ENCODE peak calls at places on chromosomes 13 and 19, in four cellular contexts. P is aorta, L is tibial nerve, T is right lobe of liver. N is an unnamed sample.
A peak's percentile ranks its signal among the peaks of the same experiment; 100 is the strongest.

GRCh38 chr13:45370922-45371406 is 30.0 kb upstream of the TPT1 start:
- DNase-seq in L (peak; percentile 40), T (peak; percentile 73), P (peak; percentile 90), N (peak; percentile 78)

GRCh38 chr19:8323781-8324185 is 2.5 kb downstream of the RPS28 start:
- DNase-seq in T (no peak), L (no peak), P (no peak), N (no peak)

GRCh38 chr19:485122-485521 is 11.2 kb upstream of the MADCAM1 start:
- DNase-seq in L (no peak), T (no peak), P (no peak), N (no peak)

GRCh38 chr19:50418186-50419021 is at the start of gene SPIB:
- DNase-seq in T (no peak), L (no peak), P (no peak), N (no peak)

GRCh38 chr13:26679945-26680516 is 80.6 kb downstream of the GPR12 start:
- DNase-seq in L (no peak), P (no peak), T (no peak), N (no peak)

GRCh38 chr13:28532226-28533048 is 37.5 kb upstream of the FLT1 start:
- DNase-seq in L (no peak), T (peak; percentile 66), P (peak; percentile 78), N (no peak)

GRCh38 chr13:45352031-45352430 is 11.0 kb upstream of the TPT1 start:
- DNase-seq in P (no peak), L (no peak), T (no peak), N (no peak)

GRCh38 chr19:42480335-42481095 is 37.8 kb upstream of the CXCL17 start:
- DNase-seq in P (no peak), T (no peak), L (no peak), N (no peak)

GRCh38 chr19:9009431-9009830 is 778 bp downstream of the MUC16 start:
- DNase-seq in L (no peak), T (no peak), P (no peak), N (no peak)

GRCh38 chr19:45780146-45780447 is 2.2 kb downstream of the DMPK start:
- DNase-seq in T (no peak), P (no peak), L (no peak), N (no peak)

GRCh38 chr13:52127783-52128702 is 830 bp downstream of the NEK5 start:
- DNase-seq in L (peak; percentile 73), T (no peak), P (peak; percentile 78), N (no peak)

DNA sequence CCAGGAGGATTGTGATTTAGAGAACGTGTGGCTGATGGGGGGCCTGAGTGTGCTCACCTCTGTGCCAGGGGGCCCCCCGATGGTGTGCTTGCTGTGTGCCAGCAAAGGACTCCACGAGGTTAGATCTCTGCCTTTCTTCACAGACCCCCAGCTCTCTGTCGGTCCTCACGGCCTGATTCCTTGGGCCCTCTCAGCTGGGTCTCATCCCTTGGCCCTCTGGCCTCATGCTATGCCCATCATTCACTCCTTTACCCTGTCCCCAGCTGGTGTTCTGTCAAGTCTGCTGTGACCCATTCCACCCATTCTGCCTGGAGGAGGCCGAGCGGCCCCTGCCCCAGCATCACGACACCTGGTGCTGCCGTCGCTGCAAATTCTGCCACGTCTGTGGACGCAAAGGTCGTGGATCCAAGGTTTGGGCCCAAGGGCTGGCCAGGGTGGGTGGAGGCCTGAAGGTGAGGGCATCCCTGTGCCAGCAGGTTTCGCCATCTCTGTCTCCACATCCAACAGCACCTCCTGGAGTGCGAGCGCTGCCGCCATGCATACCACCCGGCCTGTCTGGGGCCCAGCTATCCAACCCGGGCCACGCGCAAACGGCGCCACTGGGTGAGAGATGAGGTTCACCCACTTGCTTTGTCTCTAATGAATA is 7.5 kb downstream of the KMT2B start:
- DNase-seq in P (no peak), L (no peak), T (no peak), N (no peak)
- H3K36me3 ChIP-seq in P (no peaks in the 10 kb centered on the region), L (peaks cover 100% of the 10 kb centered on the region), T (peaks cover 80% of the 10 kb centered on the region), N (peaks cover 94% of the 10 kb centered on the region)

GRCh38 chr13:33275916-33276315 is 9.6 kb downstream of the STARD13 start:
- DNase-seq in P (no peak), T (no peak), L (no peak), N (no peak)

GRCh38 chr13:33270906-33271538 is 14.5 kb downstream of the STARD13 start:
- DNase-seq in L (no peak), P (no peak), T (no peak), N (no peak)

GRCh38 chr13:33274264-33274663 is 11.3 kb downstream of the STARD13 start:
- DNase-seq in L (no peak), P (no peak), T (no peak), N (no peak)

GRCh38 chr13:33272531-33273124 is 12.9 kb downstream of the STARD13 start:
- DNase-seq in T (no peak), P (no peak), L (no peak), N (no peak)

GRCh38 chr13:33271759-33272158 is 13.8 kb downstream of the STARD13 start:
- DNase-seq in P (no peak), L (no peak), T (no peak), N (no peak)
- H3K9me3 ChIP-seq in P (no peaks in the 10 kb centered on the region), L (no peaks in the 10 kb centered on the region), T (no peaks in the 10 kb centered on the region), N (no peaks in the 10 kb centered on the region)

DNA sequence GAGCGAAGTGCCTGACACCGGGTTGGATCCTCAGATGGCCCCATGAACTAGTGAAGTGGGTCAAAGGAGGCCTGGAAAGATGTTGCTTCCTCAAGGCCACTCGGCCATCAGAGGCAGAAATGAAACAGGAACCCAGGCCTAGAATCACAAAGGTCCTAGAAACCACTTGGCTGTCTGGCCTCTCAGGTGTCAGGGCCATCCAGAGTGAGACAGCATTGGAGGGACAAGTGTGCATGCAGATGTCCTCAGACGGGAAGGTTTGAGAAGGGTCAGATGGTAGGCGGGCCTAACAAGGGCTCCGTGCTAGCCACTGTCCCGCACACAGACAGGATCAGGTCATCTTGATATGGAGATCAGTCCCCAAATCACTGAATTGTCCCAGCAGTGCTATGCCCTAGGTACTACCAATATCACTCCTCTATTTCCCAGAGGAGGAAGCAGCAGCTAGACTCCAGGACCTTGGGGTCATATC is 14.3 kb downstream of the CCDC97 start:
- DNase-seq in P (no peak), L (no peak), T (no peak), N (no peak)
- H3K4me1 ChIP-seq in P (no peaks in the 10 kb centered on the region), L (peaks cover 80% of the 10 kb centered on the region), T (no peaks in the 10 kb centered on the region), N (peaks cover 7% of the 10 kb centered on the region)

GRCh38 chr19:2195361-2195760 is 31.6 kb downstream of the DOT1L start:
- DNase-seq in T (no peak), L (no peak), P (no peak), N (no peak)
- H3K36me3 ChIP-seq in T (peaks cover 13% of the 10 kb centered on the region), L (peaks cover 89% of the 10 kb centered on the region), P (no peaks in the 10 kb centered on the region), N (peaks cover 63% of the 10 kb centered on the region)

GRCh38 chr19:52095172-52096014 is at the start of gene ZNF841:
- DNase-seq in T (peak; percentile 93), L (peak; percentile 90), P (peak; percentile 99), N (peak; percentile 94)

GRCh38 chr19:52102782-52103181 is 7.2 kb upstream of the ZNF841 start:
- DNase-seq in P (no peak), T (no peak), L (no peak), N (no peak)

GRCh38 chr19:52094526-52094925 is 1.0 kb downstream of the ZNF841 start:
- DNase-seq in T (no peak), P (no peak), L (no peak), N (no peak)

GRCh38 chr19:52102163-52102562 is 6.6 kb upstream of the ZNF841 start:
- DNase-seq in P (no peak), T (no peak), L (no peak), N (no peak)

GRCh38 chr19:52099497-52100138 is 4.1 kb upstream of the ZNF841 start:
- DNase-seq in T (no peak), L (no peak), P (no peak), N (no peak)
- H3K9me3 ChIP-seq in T (peaks cover 10% of the 10 kb centered on the region), L (no peaks in the 10 kb centered on the region), P (peaks cover 7% of the 10 kb centered on the region), N (no peaks in the 10 kb centered on the region)

GRCh38 chr13:62611343-62611742 is 1195.7 kb upstream of the PCDH20 start:
- DNase-seq in L (no peak), T (no peak), P (no peak), N (no peak)

DNA sequence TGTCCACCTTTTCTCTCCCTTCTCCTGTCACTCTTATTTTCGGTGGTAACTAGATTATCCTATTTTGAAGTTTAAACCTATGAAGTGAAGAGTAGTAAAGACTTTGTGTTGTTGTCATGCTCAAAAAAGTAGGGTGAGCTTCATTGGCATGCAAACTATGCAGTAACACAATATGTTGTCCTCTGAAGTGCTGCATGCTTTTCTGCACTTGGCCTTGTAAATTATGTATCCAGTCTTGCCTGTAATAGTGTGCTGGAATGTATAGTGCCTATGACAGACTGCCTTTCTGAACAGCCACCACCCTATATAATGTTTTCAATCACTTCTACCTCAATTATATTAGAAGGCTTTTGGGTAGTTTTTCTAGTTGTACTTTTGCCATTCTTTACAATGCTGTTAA is 1198.2 kb upstream of the PCDH20 start:
- DNase-seq in T (no peak), P (no peak), L (no peak), N (no peak)
- H3K4me1 ChIP-seq in T (no peaks in the 10 kb centered on the region), P (no peaks in the 10 kb centered on the region), L (no peaks in the 10 kb centered on the region), N (no peaks in the 10 kb centered on the region)

GRCh38 chr19:15425321-15425950 is 6.6 kb upstream of the AKAP8L start:
- DNase-seq in P (no peak), L (no peak), T (no peak), N (no peak)
- H3K36me3 ChIP-seq in P (no peaks in the 10 kb centered on the region), L (peaks cover 90% of the 10 kb centered on the region), T (no peaks in the 10 kb centered on the region), N (peaks cover 57% of the 10 kb centered on the region)

GRCh38 chr19:48121909-48122371 is 11.3 kb upstream of the PLA2G4C start:
- DNase-seq in P (no peak), T (no peak), L (no peak), N (no peak)

GRCh38 chr19:48121066-48121465 is 10.4 kb upstream of the PLA2G4C start:
- DNase-seq in P (no peak), L (no peak), T (no peak), N (no peak)

GRCh38 chr19:48117515-48118330 is 7.1 kb upstream of the PLA2G4C start:
- DNase-seq in L (no peak), P (no peak), T (no peak), N (no peak)

GRCh38 chr19:48122421-48122820 is 11.8 kb upstream of the PLA2G4C start:
- DNase-seq in L (no peak), T (no peak), P (no peak), N (no peak)

GRCh38 chr19:48120505-48120904 is 9.9 kb upstream of the PLA2G4C start:
- DNase-seq in L (no peak), P (no peak), T (no peak), N (no peak)
- H3K9me3 ChIP-seq in L (no peaks in the 10 kb centered on the region), P (no peaks in the 10 kb centered on the region), T (no peaks in the 10 kb centered on the region), N (no peaks in the 10 kb centered on the region)

N was measured in right atrium auricular region.